ENCODE peak calls at places on chromosome 11, in eight cellular contexts. I is neural progenitor cell, H is colonic mucosa, D is stomach, N is ovary, G is tibial nerve, S is cardiac muscle cell, V is left ventricle myocardium inferior. Y is an unnamed sample.

GRCh38 chr11:72745925-72746550 is 6.2 kb downstream of the ARAP1 start:
- DNase-seq in H (no peak), N (no peak), G (no peak), D (no peak), I (no peak), V (no peak), S (no peak), Y (no peak)

GRCh38 chr11:119691701-119692546 is 37.1 kb downstream of the NECTIN1 start:
- DNase-seq in H (no peak), I (no peak), V (no peak), S (no peak), D (no peak), G (no peak), N (no peak), Y (no peak)

GRCh38 chr11:66891849-66892660 is 35.2 kb downstream of the LRFN4 start:
- DNase-seq in H (peak; percentile 49), V (no peak), D (peak; percentile 70), S (no peak), G (no peak), I (no peak), N (peak; percentile 3), Y (no peak)

GRCh38 chr11:120563698-120564572 is 52.4 kb downstream of the GRIK4 start:
- DNase-seq in V (peak; percentile 34), S (peak; percentile 42), N (peak; percentile 81), D (no peak), H (no peak), G (peak; percentile 50), I (peak; percentile 88), Y (no peak)

GRCh38 chr11:105297463-105297862 is 157.9 kb upstream of the CARD18 start:
- DNase-seq in S (no peak), I (no peak), H (no peak), D (no peak), G (no peak), V (no peak), N (no peak), Y (no peak)

GRCh38 chr11:130001491-130002351 is 914 bp downstream of the PRDM10 start:
- DNase-seq in N (peak; percentile 69), D (peak; percentile 40), S (peak; percentile 47), I (peak; percentile 92), G (peak; percentile 28), H (peak; percentile 53), V (peak; percentile 27), Y (peak; percentile 42)

GRCh38 chr11:17012712-17013547 is 1.3 kb downstream of the PLEKHA7 start:
- DNase-seq in V (peak; percentile 55), D (peak; percentile 78), N (peak; percentile 57), I (peak; percentile 78), H (peak; percentile 74), G (peak; percentile 16), S (peak; percentile 64), Y (no peak)

GRCh38 chr11:70606951-70607330 is 208.6 kb downstream of the CTTN start:
- DNase-seq in G (no peak), H (no peak), N (no peak), I (no peak), S (no peak), V (no peak), D (no peak), Y (no peak)

GRCh38 chr11:85281550-85281949 is 345.6 kb downstream of the DLG2 start:
- DNase-seq in D (no peak), N (no peak), G (no peak), I (no peak), S (no peak), H (no peak), V (no peak), Y (no peak)

GRCh38 chr11:65873280-65874156 is 918 bp upstream of the EFEMP2 start:
- DNase-seq in H (peak; percentile 97), N (peak; percentile 97), G (peak; percentile 97), D (peak; percentile 97), S (peak; percentile 96), V (peak; percentile 96), I (peak; percentile 96), Y (peak; percentile 96)

GRCh38 chr11:31233425-31233824 is 136.1 kb downstream of the DCDC1 start:
- DNase-seq in V (no peak), H (no peak), S (no peak), G (no peak), N (no peak), I (no peak), D (no peak), Y (no peak)

GRCh38 chr11:1377231-1377780 is 12.4 kb upstream of the BRSK2 start:
- DNase-seq in V (no peak), N (no peak), S (no peak), G (no peak), D (no peak), H (no peak), I (no peak), Y (no peak)

GRCh38 chr11:116515666-116516184 is 257.1 kb downstream of the BUD13 start:
- DNase-seq in G (no peak), V (no peak), H (peak; percentile 24), I (no peak), S (no peak), N (no peak), D (peak; percentile 37), Y (no peak)

GRCh38 chr11:72556433-72556832 is 117.8 kb downstream of the PDE2A start:
- DNase-seq in S (no peak), D (no peak), H (no peak), G (no peak), V (no peak), I (peak; percentile 1), N (no peak), Y (no peak)

GRCh38 chr11:126963603-126964353 is 36.8 kb downstream of the KIRREL3 start:
- DNase-seq in N (no peak), S (no peak), G (no peak), D (no peak), I (no peak), V (no peak), H (peak; percentile 47), Y (no peak)

DNA sequence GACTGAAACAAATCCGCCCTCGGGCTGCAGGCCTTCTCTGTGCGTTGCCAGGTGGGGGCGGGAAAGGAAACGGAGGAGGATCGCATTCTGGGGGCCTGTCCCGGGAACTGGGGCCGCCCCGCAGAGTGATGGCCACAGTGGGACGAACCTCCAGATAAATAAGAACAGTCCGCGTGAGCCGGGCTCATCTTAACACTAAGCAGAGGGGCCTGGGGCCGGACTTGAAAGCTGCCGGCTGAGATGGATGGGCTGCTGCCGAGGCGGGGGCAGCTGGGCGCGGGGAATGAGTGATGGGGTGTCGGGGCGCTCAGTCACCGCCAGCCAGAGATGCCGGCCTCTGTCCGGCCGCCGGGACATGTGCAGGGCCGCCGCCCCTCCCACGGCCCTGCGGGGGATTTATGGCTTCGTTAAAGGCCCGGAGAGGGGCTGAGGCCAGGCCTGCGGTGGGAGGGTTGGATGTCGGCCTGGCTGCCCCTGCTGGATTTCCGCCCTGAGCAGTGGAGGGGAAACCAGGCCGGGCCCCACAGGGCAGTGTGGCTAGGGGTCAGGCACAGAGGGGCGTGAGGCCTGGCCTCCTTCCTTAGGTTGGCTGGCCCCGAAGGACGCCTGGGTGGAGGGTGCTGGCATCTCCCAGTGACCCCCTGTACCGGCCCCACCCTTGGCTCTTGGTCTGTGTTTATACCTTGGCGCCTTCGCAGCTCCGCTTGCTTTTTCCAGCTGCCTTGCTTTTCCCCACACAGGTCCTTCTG is 45.3 kb upstream of the CD82 start:
- DNase-seq in G (peak; percentile 17), V (peak; percentile 35), S (no peak), H (no peak), N (peak; percentile 44), D (no peak), I (peak; percentile 26), Y (no peak)
- H3K27me3 ChIP-seq in G (no peaks in the 10 kb centered on the region), V (peaks cover 4% of the 10 kb centered on the region), S (no peaks in the 10 kb centered on the region), H (no peaks in the 10 kb centered on the region), N (no peaks in the 10 kb centered on the region), D (no peaks in the 10 kb centered on the region), I (no peaks in the 10 kb centered on the region), Y (no peaks in the 10 kb centered on the region)

DNA sequence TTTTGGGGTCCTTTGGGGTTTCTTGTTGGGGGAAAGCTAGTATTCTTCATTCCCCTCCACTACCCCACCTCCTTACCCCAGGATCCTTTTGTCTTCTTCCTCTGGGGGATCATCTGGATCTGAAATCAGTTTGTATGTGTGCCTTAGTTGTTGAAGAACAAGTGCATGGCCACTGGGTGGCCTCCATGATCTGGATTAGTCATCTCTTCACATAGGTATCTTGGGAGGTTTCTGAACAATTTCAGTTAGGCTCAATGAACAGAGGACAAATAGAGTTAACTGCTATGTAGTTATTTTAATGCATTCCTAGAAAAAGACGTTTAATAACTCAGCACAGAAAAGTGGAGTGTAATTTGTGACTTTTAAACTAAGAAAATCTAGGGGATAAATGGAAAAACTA is 7.1 kb upstream of the VWA5A start:
- DNase-seq in H (no peak), G (no peak), N (no peak), V (no peak), S (peak; percentile 7), D (no peak), I (peak; percentile 34), Y (no peak)
- TF ChIP-seq CTCF in H (peak; percentile 16), G (peak; percentile 7), N (no peak), V (no peak), S (peak; percentile 29), D (no peak), I (peak; percentile 41), Y (no peak)

GRCh38 chr11:134849833-134850232 is 437.8 kb upstream of the B3GAT1 start:
- DNase-seq in H (no peak), G (no peak), N (no peak), V (no peak), S (no peak), D (no peak), I (no peak), Y (no peak)
- H3K27me3 ChIP-seq in H (no peaks in the 10 kb centered on the region), G (no peaks in the 10 kb centered on the region), N (no peaks in the 10 kb centered on the region), V (peaks cover 43% of the 10 kb centered on the region), S (no peaks in the 10 kb centered on the region), D (no peaks in the 10 kb centered on the region), I (no peaks in the 10 kb centered on the region), Y (no peaks in the 10 kb centered on the region)

GRCh38 chr11:69210660-69211035 is 54.9 kb downstream of the SMIM38 start:
- DNase-seq in D (no peak), I (no peak), V (no peak), H (no peak), G (no peak), S (no peak), N (no peak), Y (no peak)

GRCh38 chr11:69213964-69214363 is 58.2 kb downstream of the SMIM38 start:
- DNase-seq in S (no peak), D (no peak), I (no peak), G (no peak), V (no peak), N (no peak), H (no peak), Y (no peak)

GRCh38 chr11:69211540-69212120 is 55.9 kb downstream of the SMIM38 start:
- DNase-seq in I (no peak), D (no peak), G (no peak), N (no peak), S (no peak), V (no peak), H (no peak), Y (no peak)

GRCh38 chr11:69213315-69213714 is 57.6 kb downstream of the SMIM38 start:
- DNase-seq in D (peak; percentile 7), N (no peak), S (no peak), V (no peak), H (no peak), G (no peak), I (no peak), Y (no peak)

GRCh38 chr11:69212121-69213110 is 56.7 kb downstream of the SMIM38 start:
- DNase-seq in D (peak; percentile 17), H (no peak), V (no peak), S (no peak), G (no peak), I (peak; percentile 34), N (no peak), Y (no peak)
- TF ChIP-seq CTCF in D (no peak), H (no peak), V (peak; percentile 50), S (peak; percentile 40), G (no peak), I (peak; percentile 43), N (no peak), Y (no peak)

Y was measured in CD4-positive, alpha-beta T cell.